ENCODE peak calls at places on chromosomes 3 and 15, in five cellular contexts. One of them, this sample, is unnamed.

GRCh38 chr15:76987896-76988860 is 6.7 kb upstream of the PSTPIP1 start:
- DNase-seq in nephron progenitor cell: no peak
- DNase-seq in T-helper 2 cell: no peak
- DNase-seq in dermis blood vessel endothelial cell: no peak
- DNase-seq in HT1080: no peak
- DNase-seq in this sample: peak; percentile 49

GRCh38 chr3:63706321-63707085 is 54.0 kb downstream of the SNTN start:
- DNase-seq in nephron progenitor cell: no peak
- DNase-seq in T-helper 2 cell: no peak
- DNase-seq in dermis blood vessel endothelial cell: no peak
- DNase-seq in HT1080: peak; percentile 38
- DNase-seq in this sample: no peak

GRCh38 chr3:168534761-168535160 is 439.0 kb upstream of the GOLIM4 start:
- DNase-seq in nephron progenitor cell: no peak
- DNase-seq in T-helper 2 cell: no peak
- DNase-seq in dermis blood vessel endothelial cell: no peak
- DNase-seq in HT1080: peak; percentile 22
- DNase-seq in this sample: no peak

GRCh38 chr3:45560270-45561020 is 34.1 kb upstream of the LIMD1 start:
- DNase-seq in nephron progenitor cell: no peak
- DNase-seq in T-helper 2 cell: no peak
- DNase-seq in dermis blood vessel endothelial cell: peak; percentile 25
- DNase-seq in HT1080: no peak
- DNase-seq in this sample: peak; percentile 54

GRCh38 chr3:117622130-117622841 is 912.7 kb downstream of the TUSC7 start:
- DNase-seq in nephron progenitor cell: no peak
- DNase-seq in T-helper 2 cell: no peak
- DNase-seq in dermis blood vessel endothelial cell: peak; percentile 91
- DNase-seq in HT1080: peak; percentile 97
- DNase-seq in this sample: no peak

GRCh38 chr3:43178891-43179366 is 73.0 kb upstream of the POMGNT2 start:
- DNase-seq in nephron progenitor cell: no peak
- DNase-seq in T-helper 2 cell: no peak
- DNase-seq in dermis blood vessel endothelial cell: peak; percentile 72
- DNase-seq in HT1080: peak; percentile 93
- DNase-seq in this sample: peak; percentile 78

GRCh38 chr15:77001966-77002365 is 7.0 kb downstream of the PSTPIP1 start:
- DNase-seq in nephron progenitor cell: no peak
- DNase-seq in T-helper 2 cell: no peak
- DNase-seq in dermis blood vessel endothelial cell: no peak
- DNase-seq in HT1080: no peak
- DNase-seq in this sample: no peak

GRCh38 chr3:21041621-21042020 is 709.4 kb downstream of the ZNF385D start:
- DNase-seq in nephron progenitor cell: no peak
- DNase-seq in T-helper 2 cell: no peak
- DNase-seq in dermis blood vessel endothelial cell: no peak
- DNase-seq in HT1080: no peak
- DNase-seq in this sample: no peak

GRCh38 chr3:9901967-9902366 is 681 bp upstream of the IL17RE start:
- DNase-seq in nephron progenitor cell: no peak
- DNase-seq in T-helper 2 cell: no peak
- DNase-seq in dermis blood vessel endothelial cell: peak; percentile 81
- DNase-seq in HT1080: peak; percentile 67
- DNase-seq in this sample: no peak

GRCh38 chr3:182980204-182981037 is at the start of gene DCUN1D1:
- DNase-seq in nephron progenitor cell: peak; percentile 96
- DNase-seq in T-helper 2 cell: peak; percentile 81
- DNase-seq in dermis blood vessel endothelial cell: peak; percentile 93
- DNase-seq in HT1080: peak; percentile 79
- DNase-seq in this sample: peak; percentile 91

GRCh38 chr3:41426485-41426884 is 227.2 kb downstream of the CTNNB1 start:
- DNase-seq in nephron progenitor cell: no peak
- DNase-seq in T-helper 2 cell: no peak
- DNase-seq in dermis blood vessel endothelial cell: no peak
- DNase-seq in HT1080: no peak
- DNase-seq in this sample: no peak

GRCh38 chr15:33086500-33087141 is 107.9 kb downstream of the FMN1 start:
- DNase-seq in nephron progenitor cell: no peak
- DNase-seq in T-helper 2 cell: no peak
- DNase-seq in dermis blood vessel endothelial cell: peak; percentile 65
- DNase-seq in HT1080: peak; percentile 65
- DNase-seq in this sample: no peak